ENCODE peak calls at places on chromosomes 2 and 18, in seven cellular contexts. One of them, this sample, is unnamed.

GRCh38 chr2:106996136-106996769 is 110.3 kb upstream of the ST6GAL2 start:
- DNase-seq in ELF-1: no peak
- DNase-seq in activated CD4-positive, alpha-beta T cell treated with anti-CD3 and anti-CD28 coated beads for 36 hours: no peak
- DNase-seq in astrocyte of the cerebellum: no peak
- DNase-seq in EH: no peak
- DNase-seq in T-helper 1 cell: no peak
- DNase-seq in GM06990: no peak
- DNase-seq in this sample: no peak

GRCh38 chr2:233824373-233824772 is 30.0 kb downstream of the HJURP start:
- DNase-seq in astrocyte of the cerebellum: no peak
- DNase-seq in GM06990: no peak
- DNase-seq in activated CD4-positive, alpha-beta T cell treated with anti-CD3 and anti-CD28 coated beads for 36 hours: no peak
- DNase-seq in ELF-1: peak; percentile 24
- DNase-seq in EH: no peak
- DNase-seq in T-helper 1 cell: no peak
- DNase-seq in this sample: no peak

GRCh38 chr2:162293122-162293781 is 25.2 kb downstream of the IFIH1 start:
- DNase-seq in T-helper 1 cell: no peak
- DNase-seq in ELF-1: no peak
- DNase-seq in astrocyte of the cerebellum: no peak
- DNase-seq in activated CD4-positive, alpha-beta T cell treated with anti-CD3 and anti-CD28 coated beads for 36 hours: no peak
- DNase-seq in EH: peak; percentile 14
- DNase-seq in GM06990: no peak
- DNase-seq in this sample: no peak

GRCh38 chr2:1736045-1736444 is 8.3 kb downstream of the PXDN start:
- DNase-seq in T-helper 1 cell: no peak
- DNase-seq in ELF-1: no peak
- DNase-seq in activated CD4-positive, alpha-beta T cell treated with anti-CD3 and anti-CD28 coated beads for 36 hours: no peak
- DNase-seq in astrocyte of the cerebellum: no peak
- DNase-seq in GM06990: no peak
- DNase-seq in EH: peak; percentile 83
- DNase-seq in this sample: no peak

GRCh38 chr18:29164993-29165599 is 988.2 kb upstream of the CDH2 start:
- DNase-seq in activated CD4-positive, alpha-beta T cell treated with anti-CD3 and anti-CD28 coated beads for 36 hours: no peak
- DNase-seq in T-helper 1 cell: no peak
- DNase-seq in ELF-1: no peak
- DNase-seq in EH: peak; percentile 94
- DNase-seq in GM06990: no peak
- DNase-seq in astrocyte of the cerebellum: peak; percentile 81
- DNase-seq in this sample: no peak

GRCh38 chr2:109721117-109721504 is 73.0 kb upstream of the RGPD5 start:
- DNase-seq in activated CD4-positive, alpha-beta T cell treated with anti-CD3 and anti-CD28 coated beads for 36 hours: no peak
- DNase-seq in ELF-1: no peak
- DNase-seq in T-helper 1 cell: no peak
- DNase-seq in astrocyte of the cerebellum: no peak
- DNase-seq in GM06990: no peak
- DNase-seq in EH: no peak
- DNase-seq in this sample: no peak

GRCh38 chr2:63665806-63666205 is 77.0 kb downstream of the MDH1 start:
- DNase-seq in ELF-1: no peak
- DNase-seq in T-helper 1 cell: no peak
- DNase-seq in EH: peak; percentile 91
- DNase-seq in GM06990: no peak
- DNase-seq in activated CD4-positive, alpha-beta T cell treated with anti-CD3 and anti-CD28 coated beads for 36 hours: no peak
- DNase-seq in astrocyte of the cerebellum: peak; percentile 42
- DNase-seq in this sample: no peak

GRCh38 chr2:197852127-197852526 is 47.7 kb downstream of the PLCL1 start:
- DNase-seq in activated CD4-positive, alpha-beta T cell treated with anti-CD3 and anti-CD28 coated beads for 36 hours: no peak
- DNase-seq in ELF-1: no peak
- DNase-seq in T-helper 1 cell: no peak
- DNase-seq in EH: no peak
- DNase-seq in GM06990: no peak
- DNase-seq in astrocyte of the cerebellum: no peak
- DNase-seq in this sample: no peak

GRCh38 chr18:49249523-49249922 is 210.9 kb downstream of the DYM start:
- DNase-seq in T-helper 1 cell: peak; percentile 46
- DNase-seq in GM06990: no peak
- DNase-seq in activated CD4-positive, alpha-beta T cell treated with anti-CD3 and anti-CD28 coated beads for 36 hours: no peak
- DNase-seq in ELF-1: no peak
- DNase-seq in EH: peak; percentile 90
- DNase-seq in astrocyte of the cerebellum: peak; percentile 8
- DNase-seq in this sample: no peak

GRCh38 chr2:64012115-64012514 is 7.1 kb downstream of the VPS54 start:
- DNase-seq in ELF-1: no peak
- DNase-seq in activated CD4-positive, alpha-beta T cell treated with anti-CD3 and anti-CD28 coated beads for 36 hours: no peak
- DNase-seq in GM06990: no peak
- DNase-seq in EH: peak; percentile 4
- DNase-seq in T-helper 1 cell: no peak
- DNase-seq in astrocyte of the cerebellum: no peak
- DNase-seq in this sample: no peak

GRCh38 chr18:49819768-49820662 is 6.7 kb upstream of the ACAA2 start:
- DNase-seq in T-helper 1 cell: peak; percentile 84
- DNase-seq in GM06990: no peak
- DNase-seq in EH: no peak
- DNase-seq in astrocyte of the cerebellum: no peak
- DNase-seq in ELF-1: no peak
- DNase-seq in activated CD4-positive, alpha-beta T cell treated with anti-CD3 and anti-CD28 coated beads for 36 hours: peak; percentile 57
- DNase-seq in this sample: no peak

GRCh38 chr2:169716938-169717690 is 16.5 kb upstream of the KLHL23 start:
- DNase-seq in astrocyte of the cerebellum: no peak
- DNase-seq in GM06990: no peak
- DNase-seq in ELF-1: no peak
- DNase-seq in EH: peak; percentile 11
- DNase-seq in activated CD4-positive, alpha-beta T cell treated with anti-CD3 and anti-CD28 coated beads for 36 hours: no peak
- DNase-seq in T-helper 1 cell: no peak
- DNase-seq in this sample: no peak

GRCh38 chr2:232376713-232377112 is 1.8 kb upstream of the ALPP start:
- DNase-seq in ELF-1: no peak
- DNase-seq in GM06990: no peak
- DNase-seq in T-helper 1 cell: no peak
- DNase-seq in EH: no peak
- DNase-seq in activated CD4-positive, alpha-beta T cell treated with anti-CD3 and anti-CD28 coated beads for 36 hours: no peak
- DNase-seq in astrocyte of the cerebellum: no peak
- DNase-seq in this sample: no peak

GRCh38 chr18:55144226-55144625 is 185.0 kb upstream of the CCDC68 start:
- DNase-seq in EH: no peak
- DNase-seq in astrocyte of the cerebellum: no peak
- DNase-seq in T-helper 1 cell: no peak
- DNase-seq in ELF-1: no peak
- DNase-seq in activated CD4-positive, alpha-beta T cell treated with anti-CD3 and anti-CD28 coated beads for 36 hours: no peak
- DNase-seq in GM06990: no peak
- DNase-seq in this sample: no peak

GRCh38 chr18:56200381-56200831 is 438.0 kb downstream of the TXNL1 start:
- DNase-seq in ELF-1: no peak
- DNase-seq in GM06990: no peak
- DNase-seq in astrocyte of the cerebellum: peak; percentile 13
- DNase-seq in EH: peak; percentile 86
- DNase-seq in activated CD4-positive, alpha-beta T cell treated with anti-CD3 and anti-CD28 coated beads for 36 hours: no peak
- DNase-seq in T-helper 1 cell: no peak
- DNase-seq in this sample: no peak

GRCh38 chr2:170651603-170652002 is 63.5 kb upstream of the SP5 start:
- DNase-seq in EH: no peak
- DNase-seq in ELF-1: no peak
- DNase-seq in GM06990: no peak
- DNase-seq in T-helper 1 cell: peak; percentile 5
- DNase-seq in activated CD4-positive, alpha-beta T cell treated with anti-CD3 and anti-CD28 coated beads for 36 hours: peak; percentile 22
- DNase-seq in astrocyte of the cerebellum: no peak
- DNase-seq in this sample: no peak

GRCh38 chr18:65943268-65943667 is 192.5 kb downstream of the CDH7 start:
- DNase-seq in T-helper 1 cell: no peak
- DNase-seq in EH: no peak
- DNase-seq in ELF-1: no peak
- DNase-seq in GM06990: no peak
- DNase-seq in astrocyte of the cerebellum: no peak
- DNase-seq in activated CD4-positive, alpha-beta T cell treated with anti-CD3 and anti-CD28 coated beads for 36 hours: no peak
- DNase-seq in this sample: no peak

GRCh38 chr2:27322301-27322765 is 564 bp downstream of the MPV17 start:
- DNase-seq in GM06990: no peak
- DNase-seq in EH: peak; percentile 25
- DNase-seq in activated CD4-positive, alpha-beta T cell treated with anti-CD3 and anti-CD28 coated beads for 36 hours: peak; percentile 26
- DNase-seq in T-helper 1 cell: peak; percentile 8
- DNase-seq in ELF-1: peak; percentile 19
- DNase-seq in astrocyte of the cerebellum: no peak
- DNase-seq in this sample: no peak

GRCh38 chr2:96860065-96861029 is 2.5 kb upstream of the ANKRD39 start:
- DNase-seq in activated CD4-positive, alpha-beta T cell treated with anti-CD3 and anti-CD28 coated beads for 36 hours: peak; percentile 79
- DNase-seq in EH: no peak
- DNase-seq in GM06990: no peak
- DNase-seq in ELF-1: no peak
- DNase-seq in astrocyte of the cerebellum: no peak
- DNase-seq in T-helper 1 cell: no peak
- DNase-seq in this sample: no peak

GRCh38 chr2:68365087-68365486 is at the start of gene PLEK:
- DNase-seq in astrocyte of the cerebellum: no peak
- DNase-seq in T-helper 1 cell: no peak
- DNase-seq in ELF-1: no peak
- DNase-seq in activated CD4-positive, alpha-beta T cell treated with anti-CD3 and anti-CD28 coated beads for 36 hours: no peak
- DNase-seq in GM06990: peak; percentile 73
- DNase-seq in EH: no peak
- DNase-seq in this sample: no peak

GRCh38 chr18:48997985-48998831 is 47.4 kb upstream of the SMAD7 start:
- DNase-seq in GM06990: no peak
- DNase-seq in activated CD4-positive, alpha-beta T cell treated with anti-CD3 and anti-CD28 coated beads for 36 hours: no peak
- DNase-seq in ELF-1: peak; percentile 91
- DNase-seq in astrocyte of the cerebellum: peak; percentile 89
- DNase-seq in T-helper 1 cell: no peak
- DNase-seq in EH: peak; percentile 99
- DNase-seq in this sample: no peak

GRCh38 chr2:207879536-207879935 is 109.8 kb upstream of the FZD5 start:
- DNase-seq in ELF-1: no peak
- DNase-seq in T-helper 1 cell: no peak
- DNase-seq in astrocyte of the cerebellum: no peak
- DNase-seq in EH: peak; percentile 92
- DNase-seq in GM06990: no peak
- DNase-seq in activated CD4-positive, alpha-beta T cell treated with anti-CD3 and anti-CD28 coated beads for 36 hours: no peak
- DNase-seq in this sample: no peak

GRCh38 chr2:201118957-201119848 is 3.2 kb downstream of the CFLAR start:
- DNase-seq in activated CD4-positive, alpha-beta T cell treated with anti-CD3 and anti-CD28 coated beads for 36 hours: no peak
- DNase-seq in EH: peak; percentile 71
- DNase-seq in GM06990: no peak
- DNase-seq in astrocyte of the cerebellum: no peak
- DNase-seq in ELF-1: no peak
- DNase-seq in T-helper 1 cell: peak; percentile 50
- DNase-seq in this sample: no peak

GRCh38 chr18:26386002-26386401 is 159.8 kb downstream of the TAF4B start:
- DNase-seq in GM06990: no peak
- DNase-seq in ELF-1: no peak
- DNase-seq in activated CD4-positive, alpha-beta T cell treated with anti-CD3 and anti-CD28 coated beads for 36 hours: no peak
- DNase-seq in astrocyte of the cerebellum: peak; percentile 46
- DNase-seq in T-helper 1 cell: no peak
- DNase-seq in EH: peak; percentile 74
- DNase-seq in this sample: no peak

GRCh38 chr2:147925886-147926285 is 81.1 kb downstream of the ACVR2A start:
- DNase-seq in activated CD4-positive, alpha-beta T cell treated with anti-CD3 and anti-CD28 coated beads for 36 hours: no peak
- DNase-seq in ELF-1: no peak
- DNase-seq in GM06990: no peak
- DNase-seq in astrocyte of the cerebellum: no peak
- DNase-seq in EH: peak; percentile 32
- DNase-seq in T-helper 1 cell: no peak
- DNase-seq in this sample: no peak

GRCh38 chr18:47175283-47175894 is 775 bp downstream of the IER3IP1 start:
- DNase-seq in T-helper 1 cell: no peak
- DNase-seq in EH: peak; percentile 46
- DNase-seq in astrocyte of the cerebellum: no peak
- DNase-seq in activated CD4-positive, alpha-beta T cell treated with anti-CD3 and anti-CD28 coated beads for 36 hours: no peak
- DNase-seq in GM06990: no peak
- DNase-seq in ELF-1: no peak
- DNase-seq in this sample: no peak

GRCh38 chr2:5748941-5749731 is 57.0 kb downstream of the SOX11 start:
- DNase-seq in GM06990: no peak
- DNase-seq in astrocyte of the cerebellum: no peak
- DNase-seq in T-helper 1 cell: no peak
- DNase-seq in ELF-1: no peak
- DNase-seq in activated CD4-positive, alpha-beta T cell treated with anti-CD3 and anti-CD28 coated beads for 36 hours: no peak
- DNase-seq in EH: no peak
- DNase-seq in this sample: no peak

GRCh38 chr18:45874501-45875184 is 49.2 kb downstream of the SIGLEC15 start:
- DNase-seq in astrocyte of the cerebellum: no peak
- DNase-seq in T-helper 1 cell: peak; percentile 82
- DNase-seq in activated CD4-positive, alpha-beta T cell treated with anti-CD3 and anti-CD28 coated beads for 36 hours: peak; percentile 84
- DNase-seq in GM06990: peak; percentile 68
- DNase-seq in EH: peak; percentile 25
- DNase-seq in ELF-1: no peak
- DNase-seq in this sample: peak; percentile 65

GRCh38 chr18:40962784-40963183 is 992.2 kb upstream of the PIK3C3 start:
- DNase-seq in EH: peak; percentile 7
- DNase-seq in ELF-1: no peak
- DNase-seq in activated CD4-positive, alpha-beta T cell treated with anti-CD3 and anti-CD28 coated beads for 36 hours: no peak
- DNase-seq in GM06990: no peak
- DNase-seq in T-helper 1 cell: no peak
- DNase-seq in astrocyte of the cerebellum: no peak
- DNase-seq in this sample: no peak

GRCh38 chr2:226169751-226170581 is 629.7 kb downstream of the IRS1 start:
- DNase-seq in GM06990: no peak
- DNase-seq in astrocyte of the cerebellum: peak; percentile 60
- DNase-seq in ELF-1: no peak
- DNase-seq in T-helper 1 cell: no peak
- DNase-seq in activated CD4-positive, alpha-beta T cell treated with anti-CD3 and anti-CD28 coated beads for 36 hours: no peak
- DNase-seq in EH: no peak
- DNase-seq in this sample: no peak

GRCh38 chr2:96409543-96410184 is 74.1 kb downstream of the NCAPH start:
- DNase-seq in T-helper 1 cell: no peak
- DNase-seq in ELF-1: peak; percentile 38
- DNase-seq in astrocyte of the cerebellum: peak; percentile 62
- DNase-seq in EH: no peak
- DNase-seq in activated CD4-positive, alpha-beta T cell treated with anti-CD3 and anti-CD28 coated beads for 36 hours: no peak
- DNase-seq in GM06990: no peak
- DNase-seq in this sample: no peak

GRCh38 chr2:235698504-235698903 is 204.7 kb downstream of the AGAP1 start:
- DNase-seq in ELF-1: no peak
- DNase-seq in T-helper 1 cell: no peak
- DNase-seq in activated CD4-positive, alpha-beta T cell treated with anti-CD3 and anti-CD28 coated beads for 36 hours: no peak
- DNase-seq in GM06990: no peak
- DNase-seq in EH: no peak
- DNase-seq in astrocyte of the cerebellum: no peak
- DNase-seq in this sample: no peak

GRCh38 chr2:18046017-18046416 is 167.6 kb downstream of the KCNS3 start:
- DNase-seq in astrocyte of the cerebellum: no peak
- DNase-seq in ELF-1: no peak
- DNase-seq in activated CD4-positive, alpha-beta T cell treated with anti-CD3 and anti-CD28 coated beads for 36 hours: no peak
- DNase-seq in EH: no peak
- DNase-seq in GM06990: no peak
- DNase-seq in T-helper 1 cell: no peak
- DNase-seq in this sample: no peak